ENCODE peak calls at places on chromosomes 16 and 17, in eight cellular contexts. A is neural crest cell, L is HFF-Myc, D is Peyer's patch, C is hepatocyte, W is AG04450, U is HFFc6, H is AG04449. Y is an unnamed sample.

GRCh38 chr17:42484304-42484703 is 25.6 kb downstream of the ATP6V0A1 start:
- DNase-seq in D (peak), C (no peak), L (no peak), U (no peak), A (no peak), W (no peak), H (no peak), Y (peak)

GRCh38 chr17:1002412-1002753 is 5.5 kb downstream of the TIMM22 start:
- DNase-seq in W (no peak), C (no peak), A (no peak), L (no peak), H (no peak), U (peak), D (no peak), Y (no peak)

GRCh38 chr17:76678330-76678729 is 32.4 kb downstream of the MXRA7 start:
- DNase-seq in U (no peak), D (peak), C (no peak), W (no peak), L (no peak), H (no peak), A (no peak), Y (peak)

GRCh38 chr17:32732900-32733299 is 144.0 kb downstream of the MYO1D start:
- DNase-seq in W (no peak), C (no peak), L (no peak), A (no peak), U (no peak), D (no peak), H (no peak), Y (no peak)

GRCh38 chr16:52450906-52451305 is 96.0 kb downstream of the TOX3 start:
- DNase-seq in W (no peak), L (no peak), D (no peak), U (no peak), H (no peak), C (no peak), A (no peak), Y (no peak)

GRCh38 chr17:8430966-8431365 is 4.7 kb upstream of the NDEL1 start:
- DNase-seq in A (no peak), D (no peak), U (no peak), W (no peak), L (no peak), C (no peak), H (no peak), Y (no peak)

GRCh38 chr16:533391-534088 is 6.0 kb downstream of the CAPN15 start:
- DNase-seq in C (peak), U (no peak), D (no peak), H (no peak), W (no peak), A (no peak), L (no peak), Y (no peak)

GRCh38 chr17:68693466-68693865 is 92.3 kb upstream of the FAM20A start:
- DNase-seq in D (no peak), U (no peak), C (no peak), H (no peak), L (no peak), A (no peak), W (no peak), Y (no peak)

GRCh38 chr17:352421-353212 is at the start of gene RPH3AL:
- DNase-seq in A (no peak), W (no peak), C (peak), U (no peak), L (no peak), D (no peak), H (no peak), Y (no peak)

GRCh38 chr16:87897563-87898505 is 28.5 kb upstream of the SLC7A5 start:
- DNase-seq in U (no peak), D (no peak), C (no peak), W (no peak), L (no peak), H (no peak), A (no peak), Y (peak)

GRCh38 chr16:73390936-73391335 is 343.0 kb upstream of the ZFHX3 start:
- DNase-seq in H (peak), A (no peak), L (no peak), W (no peak), D (no peak), C (no peak), U (peak), Y (no peak)

GRCh38 chr16:27632267-27632666 is 82.3 kb downstream of the KATNIP start:
- DNase-seq in A (no peak), D (no peak), U (no peak), L (no peak), C (no peak), H (no peak), W (no peak), Y (no peak)

GRCh38 chr17:66649818-66650489 is 185.0 kb upstream of the CACNG5 start:
- DNase-seq in H (no peak), W (no peak), C (no peak), U (no peak), A (no peak), L (no peak), D (no peak), Y (no peak)

GRCh38 chr16:29811896-29812665 is at the start of gene PRRT2:
- DNase-seq in H (no peak), D (peak), C (peak), A (peak), L (no peak), W (no peak), U (no peak), Y (peak)

GRCh38 chr16:12538667-12539081 is 265.0 kb downstream of the CPPED1 start:
- DNase-seq in D (no peak), W (no peak), H (no peak), L (no peak), U (no peak), A (no peak), C (no peak), Y (peak)

GRCh38 chr16:4123617-4124300 is 7.5 kb upstream of the ADCY9 start:
- DNase-seq in D (no peak), W (peak), L (no peak), H (peak), U (peak), C (no peak), A (no peak), Y (no peak)

GRCh38 chr17:1197379-1197778 is 17.6 kb upstream of the ABR start:
- DNase-seq in W (no peak), U (no peak), A (no peak), C (peak), D (peak), H (no peak), L (no peak), Y (peak)

GRCh38 chr17:40862985-40863733 is 3.9 kb downstream of the KRT12 start:
- DNase-seq in D (no peak), A (peak), C (no peak), L (no peak), W (no peak), H (no peak), U (no peak), Y (peak)

GRCh38 chr17:57086069-57086930 is 1.3 kb downstream of the AKAP1 start:
- DNase-seq in C (peak), D (peak), W (no peak), U (peak), H (no peak), A (peak), L (no peak), Y (peak)

GRCh38 chr16:529012-529575 is 1.6 kb downstream of the CAPN15 start:
- DNase-seq in A (no peak), D (peak), L (no peak), C (no peak), W (no peak), H (no peak), U (no peak), Y (peak)

GRCh38 chr16:86690970-86691369 is 112.6 kb downstream of the FOXL1 start:
- DNase-seq in L (no peak), U (no peak), D (no peak), W (no peak), A (no peak), H (no peak), C (no peak), Y (no peak)

GRCh38 chr17:60248618-60249516 is 99.1 kb downstream of the CA4 start:
- DNase-seq in W (no peak), D (no peak), C (no peak), A (no peak), H (no peak), U (no peak), L (no peak), Y (no peak)

GRCh38 chr17:54256530-54256929 is 433.8 kb downstream of the KIF2B start:
- DNase-seq in C (no peak), A (no peak), H (no peak), W (no peak), D (no peak), U (no peak), L (no peak), Y (no peak)

GRCh38 chr17:54261465-54261864 is 438.7 kb downstream of the KIF2B start:
- DNase-seq in L (no peak), A (no peak), H (no peak), D (no peak), W (no peak), C (no peak), U (no peak), Y (no peak)

GRCh38 chr17:54257440-54257839 is 434.7 kb downstream of the KIF2B start:
- DNase-seq in A (no peak), D (no peak), L (no peak), W (no peak), H (no peak), U (no peak), C (no peak), Y (no peak)
- TF ChIP-seq CTCF in A (no peak), D (no peak), L (no peak), W (no peak), H (no peak), U (no peak), C (no peak), Y (no peak)

GRCh38 chr16:50472472-50472871 is 75.7 kb upstream of the NKD1 start:
- DNase-seq in D (no peak), L (no peak), W (no peak), A (no peak), H (no peak), C (no peak), U (no peak), Y (no peak)

GRCh38 chr16:50469744-50470301 is 78.4 kb upstream of the NKD1 start:
- DNase-seq in D (no peak), W (no peak), A (peak), H (no peak), C (no peak), L (no peak), U (no peak), Y (no peak)

GRCh38 chr16:50468749-50469078 is 79.5 kb upstream of the NKD1 start:
- DNase-seq in D (no peak), C (no peak), H (no peak), W (no peak), U (no peak), L (no peak), A (no peak), Y (no peak)

GRCh38 chr16:50469121-50469743 is 79.0 kb upstream of the NKD1 start:
- DNase-seq in H (no peak), W (no peak), D (no peak), L (no peak), A (no peak), C (no peak), U (no peak), Y (no peak)

GRCh38 chr16:50470687-50471086 is 77.5 kb upstream of the NKD1 start:
- DNase-seq in W (no peak), A (no peak), C (no peak), H (no peak), L (no peak), U (no peak), D (no peak), Y (no peak)
- TF ChIP-seq CTCF in W (no peak), A (no peak), C (no peak), H (no peak), L (no peak), U (no peak), D (no peak), Y (no peak)

GRCh38 chr16:9434659-9435058 is 343.2 kb downstream of the HAPSTR1 start:
- DNase-seq in U (no peak), A (no peak), H (no peak), L (no peak), C (no peak), D (no peak), W (no peak), Y (no peak)
- TF ChIP-seq CTCF in U (no peak), A (no peak), H (no peak), L (no peak), C (no peak), D (no peak), W (no peak), Y (no peak)

DNA sequence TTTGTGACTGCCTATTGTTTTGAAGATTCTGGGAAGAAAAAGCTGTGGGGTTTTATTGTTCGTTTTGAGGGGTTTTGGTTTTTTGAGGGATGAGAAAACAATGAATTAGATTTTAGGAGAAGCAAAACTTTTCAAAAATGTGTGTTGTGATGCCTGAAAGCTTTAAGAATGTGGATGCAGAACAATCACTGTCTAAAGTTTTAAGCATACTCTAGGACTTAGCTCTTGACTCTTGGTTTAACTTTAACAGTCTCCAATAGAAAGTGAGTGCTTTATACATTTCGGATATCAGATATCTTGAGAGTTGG is 914 bp downstream of the CFAP52 start:
- DNase-seq in H (no peak), C (no peak), L (no peak), U (no peak), D (no peak), W (no peak), A (no peak), Y (no peak)
- TF ChIP-seq CTCF in H (no peak), C (no peak), L (no peak), U (peak), D (no peak), W (no peak), A (no peak), Y (no peak)

Y was measured in GM12865.